ENCODE peak calls at places on chromosomes 4 and X, in five cellular contexts. O is nephron progenitor cell, N is amniotic epithelial cell, E is fibroblast of pulmonary artery, B is spleen. A is an unnamed sample.

GRCh38 chrX:111165902-111166301 is 69.9 kb downstream of the PAK3 start:
- DNase-seq in E (no peak), N (no peak), B (no peak), O (no peak), A (no peak)

GRCh38 chr4:85603437-85604336 is 128.7 kb downstream of the ARHGAP24 start:
- DNase-seq in O (no peak), B (no peak), N (peak), E (peak), A (peak)

GRCh38 chr4:3690576-3691152 is 75.5 kb upstream of the ADRA2C start:
- DNase-seq in O (no peak), N (no peak), E (no peak), B (peak), A (no peak)

GRCh38 chr4:36332023-36332781 is 50.8 kb downstream of the DTHD1 start:
- DNase-seq in B (no peak), E (no peak), N (no peak), O (no peak), A (peak)

GRCh38 chr4:37873383-37873782 is 17.5 kb upstream of the TBC1D1 start:
- DNase-seq in O (no peak), B (no peak), E (peak), N (peak), A (peak)

GRCh38 chrX:152904151-152905080 is 6.5 kb downstream of the ZNF185 start:
- DNase-seq in N (peak), B (peak), O (peak), E (peak), A (peak)

GRCh38 chrX:39402158-39402557 is 600.9 kb downstream of the MID1IP1 start:
- DNase-seq in B (no peak), N (no peak), E (no peak), O (no peak), A (no peak)

GRCh38 chrX:118564498-118564897 is 68.9 kb downstream of the DOCK11 start:
- DNase-seq in E (no peak), N (no peak), B (no peak), O (no peak), A (no peak)

GRCh38 chrX:72269671-72270251 is 7.3 kb downstream of the RPS4X start:
- DNase-seq in B (no peak), N (no peak), E (peak), O (no peak), A (peak)

GRCh38 chr4:17619416-17620105 is 5.1 kb downstream of the MED28 start:
- DNase-seq in E (peak), N (no peak), O (no peak), B (no peak), A (no peak)

GRCh38 chr4:72951147-72951546 is 118.4 kb downstream of the COX18 start:
- DNase-seq in N (no peak), B (no peak), E (peak), O (no peak), A (no peak)

GRCh38 chr4:25928320-25928955 is 14.4 kb downstream of the SMIM20 start:
- DNase-seq in N (no peak), O (no peak), E (no peak), B (no peak), A (no peak)

GRCh38 chrX:31268359-31268758 is 196.5 kb upstream of the FTHL17 start:
- DNase-seq in E (peak), N (no peak), O (no peak), B (no peak), A (no peak)

GRCh38 chr4:97950836-97951235 is 192.4 kb downstream of the STPG2 start:
- DNase-seq in O (no peak), B (no peak), E (no peak), N (no peak), A (no peak)

GRCh38 chr4:153573881-153574807 is 108.0 kb downstream of the TMEM131L start:
- DNase-seq in E (peak), O (no peak), B (peak), N (peak), A (peak)

GRCh38 chr4:100095729-100096595 is 94.3 kb downstream of the DDIT4L start:
- DNase-seq in O (peak), N (peak), B (no peak), E (peak), A (peak)

GRCh38 chr4:9983211-9983610 is 38.1 kb downstream of the SLC2A9 start:
- DNase-seq in O (no peak), N (no peak), E (no peak), B (no peak), A (no peak)

GRCh38 chr4:173138636-173139035 is 30.0 kb upstream of the GALNT7 start:
- DNase-seq in N (no peak), B (no peak), O (no peak), E (no peak), A (no peak)

GRCh38 chr4:28373601-28374000 is 1513.0 kb downstream of the STIM2 start:
- DNase-seq in O (no peak), E (peak), B (no peak), N (peak), A (peak)

GRCh38 chrX:100695302-100695701 is 36.6 kb downstream of the SYTL4 start:
- DNase-seq in B (no peak), O (no peak), N (no peak), E (no peak), A (no peak)

GRCh38 chrX:53474707-53475106 is 40.5 kb upstream of the HSD17B10 start:
- DNase-seq in B (no peak), N (no peak), O (no peak), E (no peak), A (no peak)

GRCh38 chrX:47571215-47571614 is 10.2 kb downstream of the ARAF start:
- DNase-seq in N (no peak), B (no peak), E (no peak), O (no peak), A (no peak)

GRCh38 chr4:126939401-126939800 is 693.4 kb upstream of the INTU start:
- DNase-seq in O (no peak), N (peak), E (peak), B (no peak), A (peak)

GRCh38 chr4:25847329-25847728 is 15.5 kb downstream of the SEL1L3 start:
- DNase-seq in E (no peak), B (no peak), O (no peak), N (peak), A (peak)

GRCh38 chr4:48985976-48986653 is at the start of gene CWH43:
- DNase-seq in N (no peak), E (no peak), O (peak), B (no peak), A (no peak)

GRCh38 chrX:66030505-66031317 is 9.2 kb downstream of the VSIG4 start:
- DNase-seq in B (no peak), N (no peak), O (peak), E (peak), A (no peak)

GRCh38 chr4:53702334-53703266 is 111.3 kb upstream of the LNX1 start:
- DNase-seq in B (peak), N (peak), O (peak), E (peak), A (peak)

GRCh38 chr4:89823416-89823815 is 13.5 kb downstream of the SNCA start:
- DNase-seq in B (no peak), O (no peak), E (peak), N (peak), A (peak)

GRCh38 chr4:148986951-148987350 is 544.7 kb upstream of the NR3C2 start:
- DNase-seq in B (no peak), O (no peak), N (no peak), E (no peak), A (no peak)

GRCh38 chr4:35038845-35039244 is 1205.5 kb downstream of the ARAP2 start:
- DNase-seq in N (no peak), B (no peak), E (no peak), O (no peak), A (no peak)

GRCh38 chrX:11053351-11053750 is 57.8 kb upstream of the HCCS start:
- DNase-seq in O (no peak), B (no peak), N (no peak), E (no peak), A (no peak)

GRCh38 chr4:106618920-106619319 is 250.3 kb upstream of the GIMD1 start:
- DNase-seq in E (no peak), N (no peak), O (peak), B (no peak), A (no peak)

GRCh38 chr4:156999175-156999517 is 27.5 kb upstream of the PDGFC start:
- DNase-seq in B (no peak), E (peak), O (no peak), N (peak), A (peak)

GRCh38 chr4:131411393-131411792 is 1737.7 kb upstream of the PCDH10 start:
- DNase-seq in O (no peak), B (no peak), N (no peak), E (no peak), A (no peak)

GRCh38 chrX:69016220-69016941 is 148.9 kb downstream of the PJA1 start:
- DNase-seq in B (peak), E (no peak), O (no peak), N (peak), A (no peak)

GRCh38 chr4:183729430-183730328 is 70.6 kb downstream of the TRAPPC11 start:
- DNase-seq in E (peak), O (no peak), B (no peak), N (no peak), A (peak)

A was measured in astrocyte.